ENCODE peak calls at places on chromosome 6, in ten cellular contexts. One of them, this sample, is unnamed.

GRCh38 chr6:134373282-134373922 is 55.5 kb upstream of the SGK1 start:
- DNase-seq in GM23338: no peak
- DNase-seq in ovary: no peak
- DNase-seq in A549: peak
- DNase-seq in CD8-positive, alpha-beta memory T cell: no peak
- DNase-seq in cardiac muscle cell: peak
- DNase-seq in GM23248: peak
- DNase-seq in hepatocyte: peak
- DNase-seq in SJSA1: peak
- DNase-seq in mesenchymal stem cell: peak
- DNase-seq in this sample: no peak

GRCh38 chr6:156747715-156748114 is 29.5 kb upstream of the ARID1B start:
- DNase-seq in hepatocyte: no peak
- DNase-seq in mesenchymal stem cell: no peak
- DNase-seq in CD8-positive, alpha-beta memory T cell: no peak
- DNase-seq in SJSA1: no peak
- DNase-seq in GM23248: no peak
- DNase-seq in GM23338: no peak
- DNase-seq in ovary: no peak
- DNase-seq in A549: no peak
- DNase-seq in cardiac muscle cell: no peak
- DNase-seq in this sample: no peak

GRCh38 chr6:7050911-7051779 is 56.6 kb upstream of the RREB1 start:
- DNase-seq in mesenchymal stem cell: peak
- DNase-seq in cardiac muscle cell: peak
- DNase-seq in GM23248: peak
- DNase-seq in ovary: peak
- DNase-seq in SJSA1: no peak
- DNase-seq in hepatocyte: peak
- DNase-seq in GM23338: peak
- DNase-seq in CD8-positive, alpha-beta memory T cell: no peak
- DNase-seq in A549: peak
- DNase-seq in this sample: no peak

GRCh38 chr6:79635179-79635578 is 4.0 kb downstream of the SH3BGRL2 start:
- DNase-seq in cardiac muscle cell: peak
- DNase-seq in CD8-positive, alpha-beta memory T cell: no peak
- DNase-seq in mesenchymal stem cell: no peak
- DNase-seq in SJSA1: no peak
- DNase-seq in hepatocyte: no peak
- DNase-seq in ovary: no peak
- DNase-seq in GM23248: peak
- DNase-seq in GM23338: no peak
- DNase-seq in A549: no peak
- DNase-seq in this sample: no peak

GRCh38 chr6:42664718-42665117 is 57.7 kb downstream of the PRPH2 start:
- DNase-seq in cardiac muscle cell: no peak
- DNase-seq in CD8-positive, alpha-beta memory T cell: no peak
- DNase-seq in SJSA1: no peak
- DNase-seq in GM23338: no peak
- DNase-seq in hepatocyte: no peak
- DNase-seq in GM23248: no peak
- DNase-seq in A549: no peak
- DNase-seq in ovary: no peak
- DNase-seq in mesenchymal stem cell: no peak
- DNase-seq in this sample: no peak

GRCh38 chr6:32622545-32623401 is 14.4 kb upstream of the HLA-DQA1 start:
- DNase-seq in ovary: no peak
- DNase-seq in A549: no peak
- DNase-seq in cardiac muscle cell: peak
- DNase-seq in CD8-positive, alpha-beta memory T cell: peak
- DNase-seq in mesenchymal stem cell: peak
- DNase-seq in SJSA1: peak
- DNase-seq in GM23338: peak
- DNase-seq in hepatocyte: peak
- DNase-seq in GM23248: peak
- DNase-seq in this sample: no peak

GRCh38 chr6:45697605-45698004 is 318.1 kb downstream of the CLIC5 start:
- DNase-seq in CD8-positive, alpha-beta memory T cell: no peak
- DNase-seq in GM23338: no peak
- DNase-seq in mesenchymal stem cell: peak
- DNase-seq in A549: peak
- DNase-seq in cardiac muscle cell: peak
- DNase-seq in hepatocyte: peak
- DNase-seq in SJSA1: peak
- DNase-seq in ovary: no peak
- DNase-seq in GM23248: peak
- DNase-seq in this sample: no peak

GRCh38 chr6:112237066-112237465 is 17.3 kb downstream of the LAMA4 start:
- DNase-seq in GM23248: peak
- DNase-seq in A549: no peak
- DNase-seq in GM23338: no peak
- DNase-seq in ovary: no peak
- DNase-seq in SJSA1: no peak
- DNase-seq in CD8-positive, alpha-beta memory T cell: no peak
- DNase-seq in mesenchymal stem cell: no peak
- DNase-seq in hepatocyte: no peak
- DNase-seq in cardiac muscle cell: peak
- DNase-seq in this sample: no peak

GRCh38 chr6:69985180-69985579 is 118.8 kb downstream of the COL19A1 start:
- DNase-seq in cardiac muscle cell: no peak
- DNase-seq in mesenchymal stem cell: peak
- DNase-seq in CD8-positive, alpha-beta memory T cell: no peak
- DNase-seq in ovary: no peak
- DNase-seq in SJSA1: no peak
- DNase-seq in GM23338: no peak
- DNase-seq in GM23248: peak
- DNase-seq in hepatocyte: no peak
- DNase-seq in A549: no peak
- DNase-seq in this sample: no peak

DNA sequence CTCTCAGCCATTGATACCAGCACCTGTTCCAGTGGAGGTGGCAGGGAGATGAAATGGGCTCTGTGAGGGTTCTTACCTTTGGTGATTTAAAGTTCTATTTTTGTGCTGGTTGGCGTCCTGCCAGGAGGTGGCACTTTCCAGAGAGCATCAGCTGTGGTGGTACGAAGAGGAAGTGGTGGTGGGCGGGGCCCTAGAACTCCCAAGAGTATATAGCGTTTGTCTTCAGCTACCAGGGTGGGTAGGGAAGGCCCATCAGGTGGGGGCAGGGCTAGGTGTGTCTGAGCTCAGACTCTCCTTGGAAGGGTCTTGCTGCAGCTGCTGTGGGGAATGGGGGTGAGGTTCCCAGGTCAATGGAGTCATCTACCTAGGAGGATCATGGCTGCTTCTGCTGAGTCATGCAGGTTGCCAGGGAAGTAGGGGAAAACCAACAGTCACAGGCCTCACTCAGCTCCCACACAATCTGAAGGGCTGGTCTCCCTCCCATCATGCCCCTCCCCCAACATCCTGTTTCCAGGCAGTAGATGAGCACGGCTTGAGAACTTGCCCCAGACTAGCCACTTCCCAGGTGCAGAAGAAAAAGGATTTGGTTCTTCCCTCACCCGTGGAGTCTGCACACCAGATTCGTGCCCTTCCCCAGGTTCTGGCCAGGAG is 46.6 kb downstream of the MOXD1 start:
- DNase-seq in A549: peak
- DNase-seq in hepatocyte: no peak
- DNase-seq in ovary: no peak
- DNase-seq in GM23248: no peak
- DNase-seq in mesenchymal stem cell: no peak
- DNase-seq in cardiac muscle cell: no peak
- DNase-seq in SJSA1: no peak
- DNase-seq in CD8-positive, alpha-beta memory T cell: no peak
- DNase-seq in GM23338: peak
- DNase-seq in this sample: no peak
- H3K27ac ChIP-seq in A549: no peak
- H3K27ac ChIP-seq in hepatocyte: no peak
- H3K27ac ChIP-seq in ovary: no peak
- H3K27ac ChIP-seq in GM23248: no peak
- H3K27ac ChIP-seq in mesenchymal stem cell: no peak
- H3K27ac ChIP-seq in cardiac muscle cell: no peak
- H3K27ac ChIP-seq in SJSA1: no peak
- H3K27ac ChIP-seq in CD8-positive, alpha-beta memory T cell: no peak
- H3K27ac ChIP-seq in GM23338: no peak
- H3K27ac ChIP-seq in this sample: no peak

DNA sequence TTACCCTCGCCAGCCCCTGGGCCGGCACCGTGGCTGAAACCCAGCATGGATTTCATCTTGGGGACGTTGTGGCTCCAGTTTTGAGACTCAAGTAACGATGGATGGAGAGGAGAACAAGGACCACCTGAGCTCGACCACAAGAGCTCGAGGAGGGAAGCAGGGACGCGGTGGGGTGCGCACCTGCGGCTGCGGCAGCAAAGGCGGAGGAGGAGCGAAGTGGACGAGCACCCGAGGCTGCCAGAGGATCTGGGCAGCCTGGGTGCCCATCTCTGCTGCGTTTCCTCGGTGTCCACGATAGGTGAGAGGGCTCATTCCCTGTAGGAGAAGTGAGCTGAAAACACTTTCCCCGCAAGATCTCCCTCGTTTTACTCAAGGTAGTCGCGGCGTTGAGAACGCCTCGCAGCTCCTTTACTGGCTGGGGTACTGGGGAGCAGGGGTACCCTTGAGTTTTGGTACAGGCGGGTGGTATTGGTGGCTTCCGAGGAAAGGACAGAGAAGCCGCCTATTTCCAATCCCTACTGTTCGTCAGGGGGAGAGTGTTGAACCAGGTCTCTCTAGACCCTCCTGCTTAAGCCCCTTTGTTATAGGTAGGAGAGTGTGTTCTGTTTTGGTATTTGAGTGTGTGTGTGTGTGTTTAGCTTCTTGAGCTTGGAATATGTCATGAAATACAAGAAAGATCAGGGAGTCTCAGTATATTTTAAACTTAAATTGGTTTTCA is 137.7 kb downstream of the TRIM27 start:
- DNase-seq in GM23248: no peak
- DNase-seq in hepatocyte: no peak
- DNase-seq in GM23338: no peak
- DNase-seq in A549: no peak
- DNase-seq in cardiac muscle cell: no peak
- DNase-seq in SJSA1: no peak
- DNase-seq in ovary: no peak
- DNase-seq in CD8-positive, alpha-beta memory T cell: no peak
- DNase-seq in mesenchymal stem cell: no peak
- DNase-seq in this sample: no peak
- H3K4me3 ChIP-seq in GM23248: no peak
- H3K4me3 ChIP-seq in hepatocyte: no peak
- H3K4me3 ChIP-seq in GM23338: peak
- H3K4me3 ChIP-seq in A549: no peak
- H3K4me3 ChIP-seq in cardiac muscle cell: peak
- H3K4me3 ChIP-seq in SJSA1: no peak
- H3K4me3 ChIP-seq in ovary: no peak
- H3K4me3 ChIP-seq in CD8-positive, alpha-beta memory T cell: no peak
- H3K4me3 ChIP-seq in mesenchymal stem cell: no peak
- H3K4me3 ChIP-seq in this sample: no peak

DNA sequence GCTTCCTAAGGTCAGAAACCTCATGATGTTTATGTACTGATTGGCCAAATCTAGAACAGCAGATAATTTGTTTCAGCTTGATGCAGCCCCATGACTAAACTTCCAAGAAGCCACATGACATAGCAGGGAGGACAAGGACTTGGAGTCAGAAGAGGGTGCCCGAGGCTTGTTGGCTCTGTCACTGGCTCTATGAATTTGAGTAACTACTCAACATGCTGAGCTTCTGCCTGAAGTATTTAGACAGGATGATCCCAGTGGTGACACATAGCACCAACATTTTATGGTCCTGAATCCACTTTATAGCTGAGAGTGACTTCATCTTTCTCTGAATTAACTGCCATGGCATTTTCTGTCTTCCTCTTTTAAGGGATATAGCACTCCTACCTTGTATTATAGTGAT is 13.5 kb upstream of the TBX18 start:
- DNase-seq in ovary: no peak
- DNase-seq in hepatocyte: no peak
- DNase-seq in A549: peak
- DNase-seq in CD8-positive, alpha-beta memory T cell: no peak
- DNase-seq in SJSA1: no peak
- DNase-seq in GM23248: peak
- DNase-seq in mesenchymal stem cell: no peak
- DNase-seq in cardiac muscle cell: no peak
- DNase-seq in GM23338: no peak
- DNase-seq in this sample: no peak
- H3K27ac ChIP-seq in ovary: no peak
- H3K27ac ChIP-seq in hepatocyte: no peak
- H3K27ac ChIP-seq in A549: no peak
- H3K27ac ChIP-seq in CD8-positive, alpha-beta memory T cell: no peak
- H3K27ac ChIP-seq in SJSA1: no peak
- H3K27ac ChIP-seq in GM23248: peak
- H3K27ac ChIP-seq in mesenchymal stem cell: no peak
- H3K27ac ChIP-seq in cardiac muscle cell: no peak
- H3K27ac ChIP-seq in GM23338: no peak
- H3K27ac ChIP-seq in this sample: no peak

DNA sequence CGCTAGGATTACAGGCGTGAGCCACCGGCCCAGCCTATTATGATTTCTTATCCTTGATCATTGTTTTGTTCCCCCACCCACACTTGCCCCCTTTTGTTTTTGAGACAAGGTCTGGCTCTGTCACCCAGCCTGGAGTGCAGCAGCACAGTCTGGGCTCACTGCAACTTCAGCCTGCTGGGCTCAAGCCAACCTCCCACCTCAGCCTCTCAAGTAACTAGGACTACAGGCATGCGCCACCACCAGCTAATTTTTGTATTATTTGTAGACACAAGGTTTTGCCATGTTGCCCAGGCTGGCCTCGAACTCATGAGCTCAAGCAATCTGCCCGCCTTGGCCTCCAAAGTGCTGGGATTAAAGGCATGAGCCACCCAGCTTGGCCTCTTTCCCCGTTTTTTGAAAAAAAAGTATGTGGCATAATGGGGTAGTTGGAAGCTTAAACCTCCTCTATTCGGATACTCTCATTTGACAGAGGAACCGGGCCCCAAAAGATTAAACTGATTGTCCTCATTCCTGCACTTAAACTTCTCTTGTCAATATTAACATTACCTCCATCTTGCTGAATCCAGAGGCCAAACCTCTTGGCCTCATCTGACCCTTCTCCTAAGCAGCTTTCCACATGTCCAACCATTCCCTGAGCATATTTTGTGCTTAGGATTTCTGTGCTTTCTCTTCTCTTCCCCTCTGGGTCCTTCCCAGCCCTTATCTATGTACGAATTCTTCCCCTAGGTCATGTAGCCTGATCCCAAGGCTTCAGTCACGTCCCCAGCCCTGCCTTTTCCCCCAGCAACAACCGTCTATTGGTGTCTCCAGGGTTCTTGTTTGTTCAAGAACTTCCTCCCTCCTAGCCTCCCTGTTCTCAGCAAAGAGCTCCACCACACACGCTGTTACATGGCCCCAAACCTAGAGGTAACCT is 6.1 kb upstream of the EZR start:
- DNase-seq in mesenchymal stem cell: no peak
- DNase-seq in A549: no peak
- DNase-seq in hepatocyte: no peak
- DNase-seq in ovary: no peak
- DNase-seq in CD8-positive, alpha-beta memory T cell: no peak
- DNase-seq in cardiac muscle cell: no peak
- DNase-seq in GM23248: no peak
- DNase-seq in SJSA1: no peak
- DNase-seq in GM23338: no peak
- DNase-seq in this sample: no peak
- H3K4me3 ChIP-seq in mesenchymal stem cell: no peak
- H3K4me3 ChIP-seq in A549: no peak
- H3K4me3 ChIP-seq in hepatocyte: no peak
- H3K4me3 ChIP-seq in ovary: no peak
- H3K4me3 ChIP-seq in CD8-positive, alpha-beta memory T cell: no peak
- H3K4me3 ChIP-seq in cardiac muscle cell: no peak
- H3K4me3 ChIP-seq in GM23248: no peak
- H3K4me3 ChIP-seq in SJSA1: no peak
- H3K4me3 ChIP-seq in GM23338: no peak
- H3K4me3 ChIP-seq in this sample: no peak

This sample was measured in SJCRH30.